ENCODE peak calls at places on chromosomes 11 and 22, in seven cellular contexts. One of them, this sample, is unnamed.
A peak's percentile ranks its signal among the peaks of the same experiment; 100 is the strongest.

GRCh38 chr11:105219269-105219668 is 79.7 kb upstream of the CARD18 start:
- DNase-seq in cardiac fibroblast: no peak
- DNase-seq in right atrium auricular region: no peak
- DNase-seq in colonic mucosa: no peak
- DNase-seq in A549: no peak
- DNase-seq in tibial nerve: no peak
- DNase-seq in HepG2: no peak
- DNase-seq in this sample: no peak

GRCh38 chr11:17764446-17765218 is 30.1 kb downstream of the KCNC1 start:
- DNase-seq in cardiac fibroblast: no peak
- DNase-seq in right atrium auricular region: no peak
- DNase-seq in colonic mucosa: no peak
- DNase-seq in A549: no peak
- DNase-seq in tibial nerve: no peak
- DNase-seq in HepG2: no peak
- DNase-seq in this sample: no peak

GRCh38 chr22:18997306-18997924 is 61.3 kb upstream of the PRODH start:
- DNase-seq in cardiac fibroblast: no peak
- DNase-seq in right atrium auricular region: no peak
- DNase-seq in colonic mucosa: no peak
- DNase-seq in A549: no peak
- DNase-seq in tibial nerve: no peak
- DNase-seq in HepG2: no peak
- DNase-seq in this sample: no peak

GRCh38 chr11:31150841-31151240 is 218.7 kb downstream of the DCDC1 start:
- DNase-seq in cardiac fibroblast: no peak
- DNase-seq in right atrium auricular region: no peak
- DNase-seq in colonic mucosa: no peak
- DNase-seq in A549: no peak
- DNase-seq in tibial nerve: no peak
- DNase-seq in HepG2: no peak
- DNase-seq in this sample: no peak

GRCh38 chr11:61733120-61733978 is 19.1 kb upstream of the MYRF start:
- DNase-seq in cardiac fibroblast: peak; percentile 87
- DNase-seq in right atrium auricular region: peak; percentile 92
- DNase-seq in colonic mucosa: peak; percentile 87
- DNase-seq in A549: peak; percentile 81
- DNase-seq in tibial nerve: peak; percentile 83
- DNase-seq in HepG2: peak; percentile 58
- DNase-seq in this sample: peak; percentile 89

GRCh38 chr11:17649696-17650600 is 69.4 kb upstream of the MYOD1 start:
- DNase-seq in cardiac fibroblast: no peak
- DNase-seq in right atrium auricular region: no peak
- DNase-seq in colonic mucosa: no peak
- DNase-seq in A549: no peak
- DNase-seq in tibial nerve: no peak
- DNase-seq in HepG2: peak; percentile 44
- DNase-seq in this sample: no peak

GRCh38 chr11:111388431-111388830 is 9.4 kb upstream of the POU2AF1 start:
- DNase-seq in cardiac fibroblast: no peak
- DNase-seq in right atrium auricular region: no peak
- DNase-seq in colonic mucosa: no peak
- DNase-seq in A549: no peak
- DNase-seq in tibial nerve: no peak
- DNase-seq in HepG2: no peak
- DNase-seq in this sample: no peak

GRCh38 chr11:98616256-98616655 is 404.5 kb upstream of the CNTN5 start:
- DNase-seq in cardiac fibroblast: peak; percentile 43
- DNase-seq in right atrium auricular region: no peak
- DNase-seq in colonic mucosa: no peak
- DNase-seq in A549: no peak
- DNase-seq in tibial nerve: no peak
- DNase-seq in HepG2: no peak
- DNase-seq in this sample: no peak

GRCh38 chr22:37237371-37238268 is 6.4 kb downstream of the RAC2 start:
- DNase-seq in cardiac fibroblast: peak; percentile 43
- DNase-seq in right atrium auricular region: no peak
- DNase-seq in colonic mucosa: no peak
- DNase-seq in A549: no peak
- DNase-seq in tibial nerve: no peak
- DNase-seq in HepG2: no peak
- DNase-seq in this sample: no peak

GRCh38 chr11:1870721-1871466 is 18.0 kb downstream of the LSP1 start:
- DNase-seq in cardiac fibroblast: no peak
- DNase-seq in right atrium auricular region: no peak
- DNase-seq in colonic mucosa: no peak
- DNase-seq in A549: no peak
- DNase-seq in tibial nerve: no peak
- DNase-seq in HepG2: no peak
- DNase-seq in this sample: peak; percentile 78

GRCh38 chr11:77669848-77670511 is 32.4 kb upstream of the CLNS1A start:
- DNase-seq in cardiac fibroblast: peak; percentile 11
- DNase-seq in right atrium auricular region: no peak
- DNase-seq in colonic mucosa: no peak
- DNase-seq in A549: peak; percentile 65
- DNase-seq in tibial nerve: no peak
- DNase-seq in HepG2: peak; percentile 76
- DNase-seq in this sample: peak; percentile 2

GRCh38 chr22:38872831-38873248 is 824 bp upstream of the CBX6 start:
- DNase-seq in cardiac fibroblast: peak; percentile 59
- DNase-seq in right atrium auricular region: peak; percentile 73
- DNase-seq in colonic mucosa: peak; percentile 49
- DNase-seq in A549: peak; percentile 37
- DNase-seq in tibial nerve: no peak
- DNase-seq in HepG2: no peak
- DNase-seq in this sample: no peak

GRCh38 chr11:35619754-35620640 is 1.7 kb downstream of the FJX1 start:
- DNase-seq in cardiac fibroblast: no peak
- DNase-seq in right atrium auricular region: no peak
- DNase-seq in colonic mucosa: no peak
- DNase-seq in A549: peak; percentile 18
- DNase-seq in tibial nerve: no peak
- DNase-seq in HepG2: peak; percentile 38
- DNase-seq in this sample: peak; percentile 82

GRCh38 chr11:114064216-114064615 is 4.7 kb downstream of the ZBTB16 start:
- DNase-seq in cardiac fibroblast: no peak
- DNase-seq in right atrium auricular region: no peak
- DNase-seq in colonic mucosa: no peak
- DNase-seq in A549: no peak
- DNase-seq in tibial nerve: no peak
- DNase-seq in HepG2: no peak
- DNase-seq in this sample: no peak

GRCh38 chr11:92302766-92303165 is 78.1 kb downstream of the FAT3 start:
- DNase-seq in cardiac fibroblast: no peak
- DNase-seq in right atrium auricular region: no peak
- DNase-seq in colonic mucosa: no peak
- DNase-seq in A549: no peak
- DNase-seq in tibial nerve: no peak
- DNase-seq in HepG2: no peak
- DNase-seq in this sample: no peak

GRCh38 chr11:103281301-103281700 is 172.1 kb downstream of the DYNC2H1 start:
- DNase-seq in cardiac fibroblast: no peak
- DNase-seq in right atrium auricular region: no peak
- DNase-seq in colonic mucosa: no peak
- DNase-seq in A549: no peak
- DNase-seq in tibial nerve: no peak
- DNase-seq in HepG2: no peak
- DNase-seq in this sample: no peak

GRCh38 chr11:16406226-16406625 is 49.9 kb upstream of the SOX6 start:
- DNase-seq in cardiac fibroblast: no peak
- DNase-seq in right atrium auricular region: no peak
- DNase-seq in colonic mucosa: no peak
- DNase-seq in A549: no peak
- DNase-seq in tibial nerve: no peak
- DNase-seq in HepG2: no peak
- DNase-seq in this sample: no peak

GRCh38 chr11:29656557-29656956 is 360.3 kb downstream of the KCNA4 start:
- DNase-seq in cardiac fibroblast: peak; percentile 54
- DNase-seq in right atrium auricular region: no peak
- DNase-seq in colonic mucosa: no peak
- DNase-seq in A549: no peak
- DNase-seq in tibial nerve: no peak
- DNase-seq in HepG2: no peak
- DNase-seq in this sample: no peak

GRCh38 chr22:25841775-25842174 is 99.8 kb downstream of the MYO18B start:
- DNase-seq in cardiac fibroblast: no peak
- DNase-seq in right atrium auricular region: no peak
- DNase-seq in colonic mucosa: no peak
- DNase-seq in A549: no peak
- DNase-seq in tibial nerve: no peak
- DNase-seq in HepG2: no peak
- DNase-seq in this sample: peak; percentile 28

GRCh38 chr22:41757507-41757906 is 43.0 kb upstream of the CCDC134 start:
- DNase-seq in cardiac fibroblast: no peak
- DNase-seq in right atrium auricular region: no peak
- DNase-seq in colonic mucosa: no peak
- DNase-seq in A549: no peak
- DNase-seq in tibial nerve: no peak
- DNase-seq in HepG2: no peak
- DNase-seq in this sample: no peak

GRCh38 chr22:37023743-37024338 is 4.3 kb downstream of the MPST start:
- DNase-seq in cardiac fibroblast: no peak
- DNase-seq in right atrium auricular region: no peak
- DNase-seq in colonic mucosa: peak; percentile 95
- DNase-seq in A549: no peak
- DNase-seq in tibial nerve: no peak
- DNase-seq in HepG2: peak; percentile 64
- DNase-seq in this sample: no peak

GRCh38 chr11:125257185-125257584 is 92.6 kb downstream of the PKNOX2 start:
- DNase-seq in cardiac fibroblast: no peak
- DNase-seq in right atrium auricular region: no peak
- DNase-seq in colonic mucosa: no peak
- DNase-seq in A549: peak; percentile 2
- DNase-seq in tibial nerve: no peak
- DNase-seq in HepG2: no peak
- DNase-seq in this sample: no peak

GRCh38 chr11:133898031-133898769 is 52.9 kb upstream of the SPATA19 start:
- DNase-seq in cardiac fibroblast: no peak
- DNase-seq in right atrium auricular region: no peak
- DNase-seq in colonic mucosa: no peak
- DNase-seq in A549: no peak
- DNase-seq in tibial nerve: no peak
- DNase-seq in HepG2: no peak
- DNase-seq in this sample: no peak

GRCh38 chr11:108593910-108594434 is 404 bp upstream of the EXPH5 start:
- DNase-seq in cardiac fibroblast: no peak
- DNase-seq in right atrium auricular region: no peak
- DNase-seq in colonic mucosa: no peak
- DNase-seq in A549: no peak
- DNase-seq in tibial nerve: no peak
- DNase-seq in HepG2: no peak
- DNase-seq in this sample: no peak
- H3K4me3 ChIP-seq in cardiac fibroblast: peak overlapping the region; percentile 50
- H3K4me3 ChIP-seq in right atrium auricular region: peak overlapping the region; percentile 67
- H3K4me3 ChIP-seq in colonic mucosa: no peak overlapping the region
- H3K4me3 ChIP-seq in A549: peak overlapping the region; percentile 82
- H3K4me3 ChIP-seq in tibial nerve: peak overlapping the region; percentile 87
- H3K4me3 ChIP-seq in HepG2: peak overlapping the region; percentile 57
- H3K4me3 ChIP-seq in this sample: no peak overlapping the region

GRCh38 chr22:46871826-46872225 is 109.4 kb downstream of the TBC1D22A start:
- DNase-seq in cardiac fibroblast: no peak
- DNase-seq in right atrium auricular region: no peak
- DNase-seq in colonic mucosa: no peak
- DNase-seq in A549: no peak
- DNase-seq in tibial nerve: no peak
- DNase-seq in HepG2: no peak
- DNase-seq in this sample: no peak
- H3K4me3 ChIP-seq in cardiac fibroblast: no peak overlapping the region
- H3K4me3 ChIP-seq in right atrium auricular region: no peak overlapping the region
- H3K4me3 ChIP-seq in colonic mucosa: no peak overlapping the region
- H3K4me3 ChIP-seq in A549: no peak overlapping the region
- H3K4me3 ChIP-seq in tibial nerve: no peak overlapping the region
- H3K4me3 ChIP-seq in HepG2: no peak overlapping the region
- H3K4me3 ChIP-seq in this sample: no peak overlapping the region

GRCh38 chr11:74257934-74258553 is 53.4 kb downstream of the P4HA3 start:
- DNase-seq in cardiac fibroblast: peak; percentile 81
- DNase-seq in right atrium auricular region: peak; percentile 74
- DNase-seq in colonic mucosa: peak; percentile 38
- DNase-seq in A549: peak; percentile 32
- DNase-seq in tibial nerve: no peak
- DNase-seq in HepG2: no peak
- DNase-seq in this sample: no peak
- H3K4me3 ChIP-seq in cardiac fibroblast: no peak overlapping the region
- H3K4me3 ChIP-seq in right atrium auricular region: no peak overlapping the region
- H3K4me3 ChIP-seq in colonic mucosa: no peak overlapping the region
- H3K4me3 ChIP-seq in A549: no peak overlapping the region
- H3K4me3 ChIP-seq in tibial nerve: no peak overlapping the region
- H3K4me3 ChIP-seq in HepG2: no peak overlapping the region
- H3K4me3 ChIP-seq in this sample: no peak overlapping the region

GRCh38 chr11:10310301-10310841 is 5.5 kb downstream of the ADM start:
- DNase-seq in cardiac fibroblast: peak; percentile 41
- DNase-seq in right atrium auricular region: no peak
- DNase-seq in colonic mucosa: no peak
- DNase-seq in A549: peak; percentile 30
- DNase-seq in tibial nerve: no peak
- DNase-seq in HepG2: no peak
- DNase-seq in this sample: no peak
- H3K4me3 ChIP-seq in cardiac fibroblast: no peak overlapping the region
- H3K4me3 ChIP-seq in right atrium auricular region: no peak overlapping the region
- H3K4me3 ChIP-seq in colonic mucosa: no peak overlapping the region
- H3K4me3 ChIP-seq in A549: no peak overlapping the region
- H3K4me3 ChIP-seq in tibial nerve: no peak overlapping the region
- H3K4me3 ChIP-seq in HepG2: no peak overlapping the region
- H3K4me3 ChIP-seq in this sample: no peak overlapping the region

GRCh38 chr11:128288368-128288767 is 299.0 kb downstream of the ETS1 start:
- DNase-seq in cardiac fibroblast: no peak
- DNase-seq in right atrium auricular region: no peak
- DNase-seq in colonic mucosa: no peak
- DNase-seq in A549: no peak
- DNase-seq in tibial nerve: no peak
- DNase-seq in HepG2: no peak
- DNase-seq in this sample: no peak

GRCh38 chr11:128291835-128292234 is 295.5 kb downstream of the ETS1 start:
- DNase-seq in cardiac fibroblast: no peak
- DNase-seq in right atrium auricular region: no peak
- DNase-seq in colonic mucosa: peak; percentile 61
- DNase-seq in A549: no peak
- DNase-seq in tibial nerve: no peak
- DNase-seq in HepG2: no peak
- DNase-seq in this sample: no peak

GRCh38 chr11:128291043-128291442 is 296.3 kb downstream of the ETS1 start:
- DNase-seq in cardiac fibroblast: no peak
- DNase-seq in right atrium auricular region: no peak
- DNase-seq in colonic mucosa: no peak
- DNase-seq in A549: no peak
- DNase-seq in tibial nerve: no peak
- DNase-seq in HepG2: no peak
- DNase-seq in this sample: no peak

GRCh38 chr11:128289048-128289447 is 298.3 kb downstream of the ETS1 start:
- DNase-seq in cardiac fibroblast: no peak
- DNase-seq in right atrium auricular region: no peak
- DNase-seq in colonic mucosa: no peak
- DNase-seq in A549: no peak
- DNase-seq in tibial nerve: no peak
- DNase-seq in HepG2: no peak
- DNase-seq in this sample: no peak

GRCh38 chr11:128290106-128290840 is 297.1 kb downstream of the ETS1 start:
- DNase-seq in cardiac fibroblast: peak; percentile 90
- DNase-seq in right atrium auricular region: peak; percentile 63
- DNase-seq in colonic mucosa: peak; percentile 80
- DNase-seq in A549: peak; percentile 59
- DNase-seq in tibial nerve: peak; percentile 32
- DNase-seq in HepG2: peak; percentile 21
- DNase-seq in this sample: peak; percentile 84
- H3K4me3 ChIP-seq in cardiac fibroblast: no peak overlapping the region
- H3K4me3 ChIP-seq in right atrium auricular region: peak overlapping the region; percentile 3
- H3K4me3 ChIP-seq in colonic mucosa: peak overlapping the region; percentile 19
- H3K4me3 ChIP-seq in A549: no peak overlapping the region
- H3K4me3 ChIP-seq in tibial nerve: peak overlapping the region; percentile 30
- H3K4me3 ChIP-seq in HepG2: no peak overlapping the region
- H3K4me3 ChIP-seq in this sample: peak overlapping the region; percentile 2